ENCODE peak calls at places on chromosomes 5 and 9, in eight cellular contexts. W is suprapubic skin, D is cardiac muscle cell, J is psoas muscle, E is spleen, R is sigmoid colon, Z is body of pancreas, P is A549. O is an unnamed sample. For H3K4me1, the result is how much of the 10 kb centered on the place peaks cover.

GRCh38 chr5:142798099-142798768 is 28.1 kb downstream of the ARHGAP26 start:
- DNase-seq in W (no peak), D (no peak), J (no peak), E (no peak), R (peak), Z (no peak), P (no peak), O (no peak)

GRCh38 chr9:31597977-31598376 is 786.5 kb upstream of the ACO1 start:
- DNase-seq in W (no peak), D (peak), J (no peak), E (no peak), R (no peak), Z (no peak), P (no peak), O (no peak)

GRCh38 chr9:76905984-76906861 is at the start of gene PRUNE2:
- DNase-seq in W (no peak), D (peak), J (peak), E (no peak), R (peak), Z (peak), P (no peak), O (peak)

GRCh38 chr5:126645132-126645531 is 44.4 kb downstream of the PHAX start:
- DNase-seq in W (no peak), D (no peak), J (no peak), E (no peak), R (no peak), Z (no peak), P (no peak), O (no peak)

GRCh38 chr5:121182788-121183490 is 668.7 kb upstream of the FTMT start:
- DNase-seq in W (no peak), D (peak), J (no peak), E (no peak), R (no peak), Z (no peak), P (no peak), O (peak)

GRCh38 chr5:58466939-58467338 is 7.1 kb upstream of the PLK2 start:
- DNase-seq in W (no peak), D (peak), J (no peak), E (no peak), R (no peak), Z (no peak), P (peak), O (peak)

GRCh38 chr5:122295138-122295537 is 16.9 kb upstream of the SNCAIP start:
- DNase-seq in W (no peak), D (peak), J (no peak), E (no peak), R (no peak), Z (no peak), P (no peak), O (no peak)

GRCh38 chr5:6236858-6237481 is 141.4 kb downstream of the MED10 start:
- DNase-seq in W (no peak), D (no peak), J (no peak), E (no peak), R (no peak), Z (no peak), P (no peak), O (no peak)

GRCh38 chr5:122332589-122333555 is 20.8 kb downstream of the SNCAIP start:
- DNase-seq in W (no peak), D (no peak), J (no peak), E (no peak), R (no peak), Z (no peak), P (no peak), O (peak)

DNA sequence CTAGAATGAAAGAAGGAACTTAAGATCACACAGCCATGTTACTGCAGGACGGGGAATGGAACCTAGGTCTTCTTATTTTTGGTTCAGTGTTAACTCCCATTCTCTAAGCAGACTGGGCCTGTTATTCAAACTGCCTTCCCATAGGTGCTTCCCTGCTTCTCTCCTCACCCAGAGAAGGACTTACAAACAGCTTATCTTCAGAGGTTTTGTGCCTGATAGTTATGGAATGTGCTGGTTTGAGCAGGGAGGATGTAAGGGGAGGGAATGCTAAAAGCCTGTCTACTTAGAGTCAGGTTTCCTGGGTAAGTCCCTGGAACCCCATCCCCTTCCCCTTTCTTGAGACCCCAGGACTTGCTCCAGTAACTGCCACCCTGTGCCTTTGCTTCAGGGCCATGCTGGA is 4.2 kb upstream of the PSMD5 start:
- DNase-seq in W (no peak), D (peak), J (no peak), E (no peak), R (no peak), Z (no peak), P (no peak), O (peak)
- TF ChIP-seq CTCF in W (no peak), D (no peak), J (no peak), E (no peak), R (no peak), Z (no peak), P (no peak), O (no peak)

GRCh38 chr9:122380293-122380692 is 9.5 kb downstream of the PTGS1 start:
- DNase-seq in W (no peak), D (no peak), J (no peak), E (no peak), R (no peak), Z (no peak), P (no peak), O (no peak)
- H3K4me3 ChIP-seq in W (no peak), D (no peak), J (no peak), E (no peak), R (no peak), Z (no peak), P (no peak), O (no peak)

DNA sequence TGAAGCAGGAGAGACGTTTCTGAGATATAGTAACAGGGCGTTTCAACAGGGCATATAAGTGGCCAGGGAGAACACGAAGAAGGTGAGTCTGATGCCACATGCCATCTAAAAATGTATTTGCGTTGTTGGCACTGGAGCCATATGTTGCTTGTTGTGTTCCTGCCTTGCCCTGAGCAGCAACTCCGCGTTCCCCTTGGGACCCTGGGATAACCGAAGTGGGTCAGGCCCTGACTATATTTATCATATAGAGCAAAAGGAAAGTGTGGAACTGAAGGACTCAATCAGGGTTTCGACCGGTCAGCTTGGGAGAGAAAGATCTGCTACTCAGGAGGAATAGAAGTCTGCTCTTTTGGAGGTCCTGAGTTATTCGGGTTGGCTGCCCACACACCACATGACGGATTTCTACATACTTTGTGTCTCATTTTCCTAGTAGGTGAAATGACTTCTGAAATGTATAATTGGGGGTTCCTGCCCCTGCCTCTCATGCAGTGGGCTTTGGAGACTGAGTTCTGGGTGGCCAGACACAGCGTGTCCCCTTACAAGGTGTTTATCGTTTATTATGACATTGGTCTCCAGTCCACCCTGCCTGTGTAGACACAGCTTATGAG is 3.0 kb downstream of the STC2 start:
- DNase-seq in W (peak), D (no peak), J (no peak), E (peak), R (no peak), Z (no peak), P (no peak), O (no peak)
- H3K4me1 ChIP-seq in W (half or more), D (under half), J (under half), E (half or more), R (half or more), Z (half or more), P (under half), O (under half)

GRCh38 chr5:80346055-80346454 is 26.3 kb downstream of the SPZ1 start:
- DNase-seq in W (no peak), D (peak), J (no peak), E (no peak), R (no peak), Z (peak), P (peak), O (peak)
- TF ChIP-seq CTCF in W (no peak), D (peak), J (peak), E (peak), R (no peak), Z (no peak), P (peak), O (peak)

GRCh38 chr5:1462358-1462757 is 17.1 kb upstream of the SLC6A3 start:
- DNase-seq in W (peak), D (no peak), J (no peak), E (no peak), R (peak), Z (no peak), P (no peak), O (no peak)

GRCh38 chr5:1464096-1464446 is 18.8 kb upstream of the SLC6A3 start:
- DNase-seq in W (peak), D (no peak), J (no peak), E (no peak), R (no peak), Z (no peak), P (no peak), O (no peak)

GRCh38 chr5:1460054-1460682 is 14.9 kb upstream of the SLC6A3 start:
- DNase-seq in W (no peak), D (no peak), J (peak), E (no peak), R (peak), Z (no peak), P (no peak), O (no peak)

GRCh38 chr5:1463326-1464095 is 18.3 kb upstream of the SLC6A3 start:
- DNase-seq in W (peak), D (no peak), J (no peak), E (no peak), R (no peak), Z (no peak), P (no peak), O (no peak)

DNA sequence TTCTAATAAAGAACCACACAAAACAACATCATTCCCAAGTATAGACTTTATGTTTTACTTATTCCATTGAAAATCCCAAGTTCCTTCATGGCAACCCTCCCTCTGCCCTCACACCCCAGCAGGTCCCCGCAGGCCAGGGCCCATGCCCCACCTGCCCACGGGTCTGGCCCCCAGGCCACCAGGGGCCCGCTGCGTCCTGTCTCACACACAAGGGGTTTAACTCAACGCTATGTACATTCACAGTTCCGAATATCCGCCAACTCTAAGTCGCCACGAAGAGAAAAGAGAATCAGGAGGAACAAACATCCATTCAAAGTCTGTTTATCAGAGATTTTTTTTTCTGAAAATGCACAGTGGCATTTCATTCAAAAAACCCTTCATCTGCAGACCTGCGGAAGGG is 16.2 kb upstream of the SLC6A3 start:
- DNase-seq in W (no peak), D (no peak), J (no peak), E (no peak), R (peak), Z (no peak), P (no peak), O (no peak)
- H3K4me3 ChIP-seq in W (no peak), D (no peak), J (no peak), E (no peak), R (no peak), Z (no peak), P (no peak), O (no peak)

DNA sequence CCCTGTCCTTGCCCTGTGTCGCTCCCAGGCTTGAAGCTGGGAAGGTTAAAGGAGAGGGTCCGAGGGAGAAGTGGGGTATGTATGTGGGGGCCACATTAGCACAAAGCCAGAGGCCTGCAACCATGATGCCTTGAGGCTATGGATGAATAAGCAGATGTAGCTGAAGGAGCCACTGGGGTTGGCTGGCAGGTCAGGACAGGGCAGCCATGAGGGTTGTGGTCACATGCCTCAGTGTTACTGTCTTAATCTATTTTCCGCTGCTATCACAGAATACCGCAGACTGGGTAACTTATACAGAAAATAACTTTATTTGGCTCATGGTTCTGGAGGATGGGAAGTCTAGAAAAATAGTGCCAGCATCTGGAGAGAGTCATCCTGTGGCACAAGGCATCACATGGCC is 9.2 kb upstream of the GRHPR start:
- DNase-seq in W (no peak), D (no peak), J (no peak), E (peak), R (no peak), Z (no peak), P (no peak), O (no peak)
- H3K4me1 ChIP-seq in W (under half), D (under half), J (under half), E (under half), R (under half), Z (under half), P (under half), O (under half)

GRCh38 chr5:111859533-111860270 is 102.7 kb upstream of the NREP start:
- DNase-seq in W (no peak), D (peak), J (no peak), E (no peak), R (no peak), Z (no peak), P (no peak), O (peak)

GRCh38 chr5:111857067-111857466 is 100.1 kb upstream of the NREP start:
- DNase-seq in W (no peak), D (no peak), J (no peak), E (no peak), R (no peak), Z (no peak), P (no peak), O (no peak)

GRCh38 chr5:111859031-111859430 is 102.0 kb upstream of the NREP start:
- DNase-seq in W (no peak), D (peak), J (no peak), E (no peak), R (no peak), Z (no peak), P (no peak), O (peak)

GRCh38 chr5:111855356-111855755 is 98.4 kb upstream of the NREP start:
- DNase-seq in W (no peak), D (no peak), J (no peak), E (no peak), R (no peak), Z (no peak), P (no peak), O (no peak)

DNA sequence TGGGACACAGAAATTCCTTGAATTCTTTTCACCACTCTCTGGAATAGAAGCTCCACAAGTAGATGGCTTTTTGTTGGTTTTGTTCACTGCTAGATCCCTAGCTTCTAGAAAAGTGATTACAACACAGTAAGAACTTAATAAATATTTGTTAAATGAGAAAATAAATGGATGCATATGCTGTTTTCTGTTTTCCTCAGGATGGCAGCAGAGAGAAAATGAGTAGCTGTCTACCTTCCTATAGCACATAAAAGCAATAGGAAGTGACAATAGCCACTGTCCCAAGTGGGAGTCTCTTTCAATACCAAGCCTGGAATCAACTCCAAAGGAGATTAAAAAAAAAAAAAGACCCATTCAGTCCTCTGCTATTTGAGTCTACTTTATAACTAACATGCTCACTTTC is 100.6 kb upstream of the NREP start:
- DNase-seq in W (no peak), D (peak), J (no peak), E (no peak), R (no peak), Z (no peak), P (no peak), O (no peak)
- TF ChIP-seq CTCF in W (no peak), D (no peak), J (no peak), E (no peak), R (no peak), Z (no peak), P (no peak), O (no peak)

GRCh38 chr9:36445800-36446361 is 45.8 kb upstream of the RNF38 start:
- DNase-seq in W (no peak), D (no peak), J (no peak), E (no peak), R (no peak), Z (no peak), P (no peak), O (no peak)

GRCh38 chr9:36441966-36442365 is 41.9 kb upstream of the RNF38 start:
- DNase-seq in W (no peak), D (no peak), J (no peak), E (no peak), R (no peak), Z (no peak), P (no peak), O (no peak)

GRCh38 chr9:36443581-36443980 is 43.5 kb upstream of the RNF38 start:
- DNase-seq in W (no peak), D (no peak), J (no peak), E (no peak), R (no peak), Z (no peak), P (no peak), O (no peak)

GRCh38 chr9:36438536-36438935 is 38.5 kb upstream of the RNF38 start:
- DNase-seq in W (no peak), D (no peak), J (no peak), E (no peak), R (no peak), Z (no peak), P (no peak), O (no peak)

GRCh38 chr9:36442710-36443109 is 42.6 kb upstream of the RNF38 start:
- DNase-seq in W (no peak), D (no peak), J (no peak), E (no peak), R (no peak), Z (no peak), P (no peak), O (no peak)
- H3K4me3 ChIP-seq in W (no peak), D (no peak), J (no peak), E (no peak), R (no peak), Z (no peak), P (no peak), O (no peak)

GRCh38 chr5:95899040-95899439 is 62.6 kb downstream of the ELL2 start:
- DNase-seq in W (no peak), D (no peak), J (no peak), E (no peak), R (no peak), Z (no peak), P (no peak), O (no peak)
- H3K4me1 ChIP-seq in W (under half), D (under half), J (under half), E (under half), R (under half), Z (under half), P (under half), O (under half)

DNA sequence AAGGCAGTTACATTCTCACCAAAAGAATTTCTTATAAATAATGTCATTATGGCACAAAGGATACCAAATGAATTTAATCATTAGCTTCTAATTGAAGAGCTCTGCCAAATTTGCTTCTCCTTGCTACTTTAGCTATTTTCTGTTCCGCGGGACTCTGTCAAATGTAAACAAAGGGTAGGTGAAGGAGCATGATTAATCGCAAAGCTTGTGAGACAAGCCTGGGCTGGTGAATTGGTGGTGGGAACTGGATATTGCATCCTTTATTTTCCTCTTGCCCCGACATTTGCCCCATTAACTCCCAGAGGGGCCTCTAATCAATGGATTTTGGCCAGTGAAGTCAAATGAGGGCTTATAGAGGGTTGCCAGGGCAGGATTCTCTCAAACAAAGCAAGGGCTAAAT is 234.2 kb upstream of the RFX3 start:
- DNase-seq in W (no peak), D (no peak), J (no peak), E (no peak), R (no peak), Z (peak), P (no peak), O (peak)
- TF ChIP-seq CTCF in W (no peak), D (no peak), J (no peak), E (no peak), R (no peak), Z (no peak), P (no peak), O (no peak)